ENCODE peak calls at places on chromosome 9, in five cellular contexts. D is AG04450, P is tibial nerve, G is Peyer's patch, A is psoas muscle. Y is an unnamed sample. For H3K9me3, the result is how much of the 10 kb centered on the place peaks cover.

GRCh38 chr9:95754533-95755420 is 120.7 kb upstream of the ERCC6L2 start:
- DNase-seq in D (no peak), P (no peak), G (no peak), A (no peak), Y (no peak)

GRCh38 chr9:87280421-87280820 is 217.2 kb upstream of the DAPK1 start:
- DNase-seq in D (peak), P (no peak), G (no peak), A (no peak), Y (no peak)

GRCh38 chr9:133534346-133535284 is at the start of gene ADAMTSL2:
- DNase-seq in D (no peak), P (no peak), G (no peak), A (peak), Y (peak)

GRCh38 chr9:63859475-63860215 is 1425.4 kb downstream of the FOXD4L5 start:
- DNase-seq in D (no peak), P (no peak), G (no peak), A (peak), Y (no peak)

GRCh38 chr9:110880123-110880522 is 158.1 kb downstream of the LPAR1 start:
- DNase-seq in D (peak), P (peak), G (no peak), A (no peak), Y (no peak)

GRCh38 chr9:69001921-69002320 is 12.0 kb downstream of the PRKACG start:
- DNase-seq in D (no peak), P (no peak), G (no peak), A (no peak), Y (no peak)

GRCh38 chr9:2613730-2614271 is 7.8 kb upstream of the VLDLR start:
- DNase-seq in D (no peak), P (no peak), G (no peak), A (no peak), Y (no peak)

GRCh38 chr9:109893222-109893621 is 113.2 kb downstream of the PALM2AKAP2 start:
- DNase-seq in D (no peak), P (no peak), G (no peak), A (no peak), Y (no peak)

GRCh38 chr9:136385015-136385414 is 11.5 kb upstream of the CARD9 start:
- DNase-seq in D (no peak), P (no peak), G (no peak), A (no peak), Y (peak)

GRCh38 chr9:124030969-124031451 is 19.4 kb downstream of the LHX2 start:
- DNase-seq in D (no peak), P (no peak), G (no peak), A (no peak), Y (no peak)

GRCh38 chr9:37801287-37801850 is 772 bp downstream of the DCAF10 start:
- DNase-seq in D (no peak), P (no peak), G (peak), A (peak), Y (no peak)

GRCh38 chr9:126470251-126470993 is 143.3 kb upstream of the LMX1B start:
- DNase-seq in D (no peak), P (no peak), G (no peak), A (no peak), Y (no peak)

GRCh38 chr9:116190997-116191396 is 37.4 kb downstream of the PAPPA start:
- DNase-seq in D (peak), P (no peak), G (no peak), A (no peak), Y (no peak)

GRCh38 chr9:116096046-116096445 is 57.5 kb upstream of the PAPPA start:
- DNase-seq in D (no peak), P (no peak), G (no peak), A (no peak), Y (no peak)

GRCh38 chr9:13410566-13411031 is 131.1 kb upstream of the MPDZ start:
- DNase-seq in D (no peak), P (no peak), G (no peak), A (no peak), Y (no peak)

GRCh38 chr9:107332883-107333282 is 49.8 kb downstream of the RAD23B start:
- DNase-seq in D (no peak), P (no peak), G (no peak), A (no peak), Y (no peak)

GRCh38 chr9:13186774-13187173 is 92.7 kb downstream of the MPDZ start:
- DNase-seq in D (no peak), P (no peak), G (no peak), A (no peak), Y (no peak)

GRCh38 chr9:88950341-88951141 is 40.7 kb upstream of the S1PR3 start:
- DNase-seq in D (no peak), P (no peak), G (no peak), A (no peak), Y (no peak)

GRCh38 chr9:76044420-76044819 is 153.9 kb downstream of the PCSK5 start:
- DNase-seq in D (no peak), P (no peak), G (no peak), A (no peak), Y (no peak)

GRCh38 chr9:86445636-86446035 is 91.4 kb upstream of the TUT7 start:
- DNase-seq in D (peak), P (no peak), G (no peak), A (no peak), Y (no peak)

GRCh38 chr9:27548055-27548741 is 18.6 kb upstream of the MOB3B start:
- DNase-seq in D (no peak), P (peak), G (no peak), A (no peak), Y (no peak)

GRCh38 chr9:8917978-8918739 is 1118.6 kb upstream of the DMAC1 start:
- DNase-seq in D (no peak), P (no peak), G (no peak), A (no peak), Y (no peak)
- TF ChIP-seq CTCF in D (no peak), P (no peak), G (no peak), A (no peak), Y (no peak)

GRCh38 chr9:10961883-10962282 is 349.1 kb upstream of the PTPRD start:
- DNase-seq in D (no peak), P (no peak), G (no peak), A (no peak), Y (no peak)

GRCh38 chr9:10957878-10958277 is 345.1 kb upstream of the PTPRD start:
- DNase-seq in D (no peak), P (no peak), G (no peak), A (no peak), Y (no peak)
- H3K9me3 ChIP-seq in D (under half), P (under half), G (under half), A (under half), Y (under half)

GRCh38 chr9:113580954-113581311 is 117.4 kb downstream of the RGS3 start:
- DNase-seq in D (no peak), P (no peak), G (no peak), A (no peak), Y (no peak)

GRCh38 chr9:113578877-113579269 is 115.3 kb downstream of the RGS3 start:
- DNase-seq in D (no peak), P (no peak), G (peak), A (peak), Y (peak)

GRCh38 chr9:113578279-113578865 is 114.8 kb downstream of the RGS3 start:
- DNase-seq in D (no peak), P (no peak), G (no peak), A (peak), Y (no peak)

GRCh38 chr9:113580041-113580953 is 116.8 kb downstream of the RGS3 start:
- DNase-seq in D (no peak), P (peak), G (peak), A (peak), Y (peak)

GRCh38 chr9:113579270-113580040 is 115.9 kb downstream of the RGS3 start:
- DNase-seq in D (no peak), P (no peak), G (peak), A (peak), Y (no peak)
- TF ChIP-seq CTCF in D (no peak), P (no peak), G (no peak), A (no peak), Y (no peak)

GRCh38 chr9:119153402-119153801 is 215.8 kb downstream of the BRINP1 start:
- DNase-seq in D (no peak), P (no peak), G (no peak), A (no peak), Y (no peak)
- H3K9me3 ChIP-seq in D (under half), P (under half), G (under half), A (under half), Y (under half)

GRCh38 chr9:120532891-120533290 is 47.1 kb downstream of the CDK5RAP2 start:
- DNase-seq in D (no peak), P (no peak), G (no peak), A (no peak), Y (no peak)

GRCh38 chr9:120534266-120534665 is 45.7 kb downstream of the CDK5RAP2 start:
- DNase-seq in D (no peak), P (no peak), G (no peak), A (no peak), Y (no peak)

GRCh38 chr9:120532475-120532874 is 47.5 kb downstream of the CDK5RAP2 start:
- DNase-seq in D (no peak), P (peak), G (peak), A (peak), Y (no peak)

GRCh38 chr9:120528834-120529233 is 51.1 kb downstream of the CDK5RAP2 start:
- DNase-seq in D (no peak), P (no peak), G (no peak), A (no peak), Y (no peak)

DNA sequence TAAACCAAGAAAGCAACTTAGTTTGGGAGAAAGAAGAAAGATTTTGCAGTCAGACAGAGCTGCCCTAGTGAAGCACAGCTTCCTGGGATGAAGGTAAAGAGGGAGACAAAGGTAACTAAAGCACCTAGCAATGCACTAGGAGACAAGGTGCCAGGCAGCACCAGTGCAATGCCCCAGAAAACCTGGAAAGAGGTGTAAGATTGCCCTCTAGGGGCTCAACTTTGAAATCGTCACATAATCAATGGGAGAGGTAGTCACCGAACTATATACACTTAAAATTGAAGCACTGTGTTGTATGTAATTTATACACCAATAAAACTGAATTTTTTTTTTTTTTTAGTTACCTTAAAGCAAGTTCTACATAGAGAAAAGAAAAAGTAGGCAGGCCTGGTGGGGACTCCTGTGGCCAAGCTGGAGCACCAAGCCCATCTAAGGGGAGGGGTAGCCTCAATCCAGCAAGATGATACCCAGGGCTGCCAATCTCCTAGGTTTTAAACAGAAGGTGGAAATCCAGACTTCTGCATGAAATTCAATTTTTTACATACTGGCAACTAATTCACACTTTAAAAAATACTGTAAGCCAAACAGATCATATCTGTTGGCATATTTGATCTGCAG is 48.2 kb downstream of the CDK5RAP2 start:
- DNase-seq in D (no peak), P (no peak), G (no peak), A (no peak), Y (no peak)
- TF ChIP-seq CTCF in D (peak), P (no peak), G (peak), A (peak), Y (no peak)